ENCODE peak calls at places on chromosomes 5 and 9, in seven cellular contexts. F is CD8-positive, alpha-beta memory T cell; K is SIG-M5; Z is anterior cingulate cortex; G is activated naive CD8-positive, alpha-beta T cell treated with anti-CD3 and anti-CD28 coated beads, Interleukin-2, amount 50 U/mL, for 24 hours; S is pancreas; V is NCI-H748 treated with DMSO at 0.1 percent for 48 hours. J is an unnamed sample.

GRCh38 chr5:34957299-34957698 is 27.9 kb downstream of the DNAJC21 start:
- DNase-seq in F (no peak), K (no peak), Z (no peak), G (no peak), S (no peak), V (no peak), J (no peak)

GRCh38 chr5:90962481-90962880 is 403.9 kb downstream of the ADGRV1 start:
- DNase-seq in F (no peak), K (no peak), Z (no peak), G (no peak), S (no peak), V (no peak), J (no peak)

GRCh38 chr9:135887585-135888050 is 19.7 kb downstream of the CAMSAP1 start:
- DNase-seq in F (peak; percentile 29), K (peak; percentile 72), Z (no peak), G (peak; percentile 66), S (no peak), V (no peak), J (peak; percentile 67)

GRCh38 chr9:73179594-73179993 is 27.9 kb downstream of the ANXA1 start:
- DNase-seq in F (no peak), K (no peak), Z (no peak), G (no peak), S (no peak), V (no peak), J (no peak)

GRCh38 chr5:141135030-141135717 is at the start of gene PCDHB5:
- DNase-seq in F (no peak), K (no peak), Z (no peak), G (no peak), S (peak; percentile 29), V (peak; percentile 85), J (no peak)

GRCh38 chr9:136604823-136605525 is 57.7 kb upstream of the EGFL7 start:
- DNase-seq in F (no peak), K (no peak), Z (no peak), G (no peak), S (no peak), V (no peak), J (no peak)

GRCh38 chr5:124866355-124867063 is 120.1 kb upstream of the ZNF608 start:
- DNase-seq in F (no peak), K (no peak), Z (no peak), G (no peak), S (no peak), V (no peak), J (no peak)

GRCh38 chr5:62722360-62722759 is 143.7 kb downstream of the LRRC70 start:
- DNase-seq in F (no peak), K (no peak), Z (no peak), G (no peak), S (no peak), V (no peak), J (no peak)

GRCh38 chr5:84805473-84805872 is 420.8 kb upstream of the EDIL3 start:
- DNase-seq in F (no peak), K (no peak), Z (no peak), G (no peak), S (no peak), V (no peak), J (no peak)

GRCh38 chr9:78386746-78387145 is 89.8 kb downstream of the PSAT1 start:
- DNase-seq in F (no peak), K (no peak), Z (no peak), G (no peak), S (no peak), V (no peak), J (no peak)

GRCh38 chr5:158340608-158341007 is 481.7 kb upstream of the CLINT1 start:
- DNase-seq in F (no peak), K (no peak), Z (no peak), G (no peak), S (no peak), V (no peak), J (no peak)

GRCh38 chr5:38640012-38640395 is 83.6 kb upstream of the LIFR start:
- DNase-seq in F (no peak), K (no peak), Z (no peak), G (no peak), S (no peak), V (no peak), J (no peak)

GRCh38 chr5:73393606-73394489 is 54.7 kb downstream of the FOXD1 start:
- DNase-seq in F (no peak), K (no peak), Z (no peak), G (no peak), S (no peak), V (no peak), J (no peak)

GRCh38 chr9:114315723-114316363 is 7.1 kb upstream of the ORM1 start:
- DNase-seq in F (no peak), K (no peak), Z (no peak), G (no peak), S (no peak), V (no peak), J (no peak)

GRCh38 chr5:137872476-137872875 is 4.8 kb downstream of the MYOT start:
- DNase-seq in F (no peak), K (no peak), Z (no peak), G (no peak), S (no peak), V (no peak), J (no peak)

GRCh38 chr5:54087436-54087835 is 222.9 kb downstream of the ARL15 start:
- DNase-seq in F (no peak), K (no peak), Z (no peak), G (no peak), S (no peak), V (no peak), J (no peak)

GRCh38 chr9:35771943-35772342 is 17.9 kb upstream of the MSMP start:
- DNase-seq in F (no peak), K (no peak), Z (no peak), G (no peak), S (no peak), V (no peak), J (no peak)

GRCh38 chr5:7364226-7364875 is 31.6 kb upstream of the ADCY2 start:
- DNase-seq in F (no peak), K (no peak), Z (no peak), G (no peak), S (no peak), V (no peak), J (no peak)

GRCh38 chr5:20000416-20000815 is 12.4 kb upstream of the CDH18 start:
- DNase-seq in F (no peak), K (no peak), Z (no peak), G (no peak), S (no peak), V (no peak), J (no peak)

GRCh38 chr5:127517480-127518318 is at the start of gene PRRC1:
- DNase-seq in F (peak; percentile 76), K (peak; percentile 31), Z (peak; percentile 75), G (peak; percentile 81), S (peak; percentile 77), V (peak; percentile 66), J (peak; percentile 87)

GRCh38 chr9:5633243-5633642 is 4.3 kb downstream of the RIC1 start:
- DNase-seq in F (no peak), K (no peak), Z (no peak), G (no peak), S (no peak), V (no peak), J (no peak)

GRCh38 chr5:57527875-57528274 is 45.3 kb upstream of the ACTBL2 start:
- DNase-seq in F (no peak), K (no peak), Z (no peak), G (no peak), S (no peak), V (no peak), J (no peak)

GRCh38 chr5:142097681-142098080 is 10.9 kb upstream of the NDFIP1 start:
- DNase-seq in F (no peak), K (no peak), Z (no peak), G (peak; percentile 45), S (no peak), V (no peak), J (no peak)

GRCh38 chr5:76303917-76304316 is 99.2 kb upstream of the IQGAP2 start:
- DNase-seq in F (peak; percentile 10), K (no peak), Z (no peak), G (peak; percentile 33), S (no peak), V (peak; percentile 91), J (peak; percentile 85)

GRCh38 chr9:124128568-124128967 is 117.0 kb downstream of the LHX2 start:
- DNase-seq in F (no peak), K (no peak), Z (no peak), G (no peak), S (no peak), V (no peak), J (no peak)

GRCh38 chr5:7391215-7391614 is 4.7 kb upstream of the ADCY2 start:
- DNase-seq in F (no peak), K (no peak), Z (no peak), G (no peak), S (peak; percentile 39), V (no peak), J (no peak)

GRCh38 chr5:124651663-124652513 is 94.6 kb downstream of the ZNF608 start:
- DNase-seq in F (no peak), K (no peak), Z (peak; percentile 82), G (peak; percentile 41), S (peak; percentile 76), V (peak; percentile 82), J (peak; percentile 78)

GRCh38 chr5:3962113-3962512 is 366.5 kb downstream of the IRX1 start:
- DNase-seq in F (no peak), K (no peak), Z (no peak), G (no peak), S (no peak), V (no peak), J (no peak)

GRCh38 chr5:40223884-40224402 is 455.8 kb upstream of the PTGER4 start:
- DNase-seq in F (no peak), K (no peak), Z (no peak), G (peak; percentile 11), S (no peak), V (no peak), J (no peak)

GRCh38 chr5:15787676-15788075 is 287.7 kb downstream of the FBXL7 start:
- DNase-seq in F (no peak), K (no peak), Z (no peak), G (no peak), S (no peak), V (no peak), J (no peak)

GRCh38 chr5:63961598-63962161 is 565 bp downstream of the HTR1A start:
- DNase-seq in F (no peak), K (no peak), Z (no peak), G (no peak), S (no peak), V (no peak), J (no peak)

GRCh38 chr5:58773744-58774441 is 191.0 kb downstream of the RAB3C start:
- DNase-seq in F (no peak), K (no peak), Z (peak; percentile 61), G (no peak), S (peak; percentile 85), V (no peak), J (no peak)